ENCODE peak calls at places on chromosome 9, in eight cellular contexts. U, W, Z, A, F, P, T and N are unnamed samples. For H3K4me1, the result is how much of the 10 kb centered on the place peaks cover.

GRCh38 chr9:6802926-6803325 is 45.2 kb downstream of the KDM4C start:
- DNase-seq in P (no peak), F (no peak), W (no peak), U (no peak), Z (no peak), A (no peak), T (no peak), N (no peak)

GRCh38 chr9:38031594-38031993 is 37.4 kb downstream of the SHB start:
- DNase-seq in U (no peak), P (no peak), W (no peak), F (no peak), Z (no peak), A (no peak), T (no peak), N (no peak)

GRCh38 chr9:5917273-5917672 is 26.6 kb downstream of the MLANA start:
- DNase-seq in T (no peak), P (no peak), U (no peak), W (no peak), F (no peak), A (no peak), Z (no peak), N (no peak)

GRCh38 chr9:91746357-91746756 is 203.7 kb downstream of the ROR2 start:
- DNase-seq in P (no peak), W (no peak), Z (no peak), U (no peak), T (no peak), A (peak), F (no peak), N (no peak)

GRCh38 chr9:22452415-22453010 is 5.9 kb downstream of the DMRTA1 start:
- DNase-seq in W (no peak), U (peak), T (peak), A (no peak), Z (no peak), P (peak), F (no peak), N (peak)

GRCh38 chr9:124652994-124653393 is 118.1 kb downstream of the NR6A1 start:
- DNase-seq in Z (no peak), A (no peak), W (no peak), F (no peak), T (no peak), P (no peak), U (no peak), N (no peak)

GRCh38 chr9:69671904-69672827 is at the start of gene APBA1:
- DNase-seq in A (peak), W (peak), T (peak), Z (peak), U (peak), F (peak), P (peak), N (peak)

GRCh38 chr9:88433583-88434240 is 45.5 kb downstream of the SPIN1 start:
- DNase-seq in W (no peak), A (no peak), T (peak), Z (no peak), U (no peak), P (no peak), F (no peak), N (no peak)

GRCh38 chr9:93652604-93653592 is 76.5 kb downstream of the PHF2 start:
- DNase-seq in U (peak), W (no peak), P (peak), Z (no peak), F (peak), T (no peak), A (no peak), N (peak)

GRCh38 chr9:15697459-15697858 is 144.6 kb downstream of the CCDC171 start:
- DNase-seq in W (peak), A (no peak), Z (no peak), P (no peak), T (peak), F (no peak), U (no peak), N (no peak)

GRCh38 chr9:5869315-5870019 is 21.2 kb upstream of the MLANA start:
- DNase-seq in A (no peak), F (no peak), U (no peak), W (no peak), Z (no peak), P (no peak), T (no peak), N (no peak)

GRCh38 chr9:23492126-23493002 is 333.7 kb downstream of the ELAVL2 start:
- DNase-seq in W (peak), U (no peak), F (no peak), T (peak), A (no peak), Z (no peak), P (no peak), N (no peak)

GRCh38 chr9:134607971-134608370 is 33.6 kb upstream of the COL5A1 start:
- DNase-seq in Z (no peak), F (peak), W (peak), A (no peak), P (no peak), T (peak), U (no peak), N (no peak)

GRCh38 chr9:28134577-28134976 is 561.3 kb upstream of the C9orf72 start:
- DNase-seq in Z (no peak), A (no peak), T (no peak), W (no peak), U (no peak), F (no peak), P (no peak), N (no peak)

GRCh38 chr9:81498576-81498975 is 190.8 kb downstream of the TLE1 start:
- DNase-seq in U (no peak), T (no peak), A (no peak), Z (no peak), P (no peak), W (no peak), F (no peak), N (no peak)

GRCh38 chr9:89363921-89364663 is 45.8 kb downstream of the SECISBP2 start:
- DNase-seq in W (no peak), A (no peak), Z (no peak), F (peak), U (no peak), P (peak), T (no peak), N (peak)

GRCh38 chr9:93130861-93131481 is 3.1 kb downstream of the NINJ1 start:
- DNase-seq in A (peak), P (no peak), U (peak), Z (no peak), W (peak), T (no peak), F (peak), N (peak)

GRCh38 chr9:92094655-92095054 is 20.6 kb downstream of the SPTLC1 start:
- DNase-seq in Z (no peak), U (no peak), A (no peak), F (no peak), W (no peak), T (no peak), P (no peak), N (no peak)

GRCh38 chr9:69637801-69638200 is 34.4 kb downstream of the APBA1 start:
- DNase-seq in U (no peak), T (peak), Z (no peak), P (no peak), F (no peak), A (no peak), W (no peak), N (no peak)

GRCh38 chr9:130920762-130921482 is 18.1 kb downstream of the FIBCD1 start:
- DNase-seq in T (no peak), Z (no peak), W (no peak), P (no peak), F (no peak), A (no peak), U (no peak), N (no peak)

GRCh38 chr9:131310833-131311554 is 21.5 kb downstream of the PLPP7 start:
- DNase-seq in T (no peak), Z (peak), U (no peak), A (no peak), W (no peak), P (peak), F (no peak), N (no peak)

GRCh38 chr9:129422843-129423700 is 197.8 kb downstream of the C9orf50 start:
- DNase-seq in W (no peak), A (peak), Z (peak), F (no peak), P (no peak), T (peak), U (no peak), N (no peak)

GRCh38 chr9:99555792-99556191 is 265.9 kb upstream of the NR4A3 start:
- DNase-seq in P (no peak), Z (no peak), W (no peak), F (no peak), T (no peak), A (no peak), U (no peak), N (no peak)

GRCh38 chr9:79574716-79575242 is 3.0 kb downstream of the TLE4 start:
- DNase-seq in P (no peak), Z (no peak), F (no peak), T (no peak), W (no peak), A (no peak), U (no peak), N (no peak)

GRCh38 chr9:82488702-82489578 is 500.4 kb downstream of the SPATA31D1 start:
- DNase-seq in Z (peak), P (peak), A (no peak), W (no peak), T (peak), U (no peak), F (no peak), N (no peak)

GRCh38 chr9:124010665-124011321 is 775 bp upstream of the LHX2 start:
- DNase-seq in W (no peak), P (no peak), U (no peak), Z (no peak), F (no peak), A (no peak), T (peak), N (no peak)

GRCh38 chr9:121735792-121736130 is 84.3 kb downstream of the DAB2IP start:
- DNase-seq in P (no peak), Z (no peak), W (no peak), F (no peak), A (no peak), U (no peak), T (no peak), N (no peak)
- H3K4me3 ChIP-seq in P (peak), Z (peak), W (peak), F (peak), A (peak), U (peak), T (peak), N (peak)

DNA sequence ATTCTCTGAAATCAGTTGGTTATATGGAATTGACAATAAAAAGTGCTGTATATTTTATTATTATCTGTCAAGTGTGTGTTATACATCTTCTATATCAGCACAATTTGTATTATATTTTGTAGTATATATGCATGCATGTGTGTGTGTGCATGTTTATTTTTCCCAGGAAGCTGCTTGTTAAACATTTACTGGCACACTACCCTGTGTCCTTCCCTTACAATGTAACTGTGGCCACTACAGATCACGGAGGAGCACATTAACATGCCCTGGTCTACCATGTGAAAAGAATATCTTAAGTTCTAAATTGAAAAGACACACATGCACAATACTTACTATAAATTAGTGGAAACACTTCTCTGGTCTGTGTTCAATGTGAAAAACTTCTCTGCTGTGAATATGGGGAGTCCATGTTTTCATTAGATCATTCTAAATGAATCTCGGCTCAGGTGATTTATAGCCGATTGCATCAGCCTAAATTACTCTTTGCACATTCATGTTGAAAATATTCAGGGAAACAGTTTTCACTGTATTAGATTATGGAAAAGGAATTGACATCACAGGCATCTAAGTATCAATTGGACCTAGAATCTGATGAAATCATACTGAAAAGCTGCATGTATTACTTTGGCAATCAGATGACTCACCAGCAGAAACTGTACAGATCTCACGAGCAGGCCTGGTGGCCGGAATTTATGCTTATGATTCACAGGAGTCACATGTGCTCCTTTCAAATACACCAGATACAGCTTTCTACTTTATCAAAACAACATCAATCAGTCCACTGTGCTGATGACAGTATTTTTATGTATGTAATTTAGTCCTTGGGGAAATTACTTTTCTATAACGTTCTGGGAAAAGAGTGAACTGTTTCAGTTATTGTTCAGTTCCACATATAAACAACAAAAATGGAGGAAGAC is 39.4 kb downstream of the LURAP1L start:
- DNase-seq in F (peak), U (no peak), Z (peak), P (peak), W (peak), T (peak), A (peak), N (peak)
- TF ChIP-seq CTCF in F (peak), U (no peak), Z (no peak), P (peak), W (peak), T (peak), A (no peak), N (no peak)

GRCh38 chr9:133252301-133252776 is 22.7 kb downstream of the ABO start:
- DNase-seq in W (no peak), T (no peak), U (no peak), P (no peak), F (peak), Z (no peak), A (no peak), N (no peak)

GRCh38 chr9:133248722-133249295 is 26.2 kb downstream of the ABO start:
- DNase-seq in A (peak), W (no peak), F (no peak), U (no peak), P (no peak), T (no peak), Z (no peak), N (no peak)

GRCh38 chr9:133251773-133252172 is 23.2 kb downstream of the ABO start:
- DNase-seq in U (no peak), Z (no peak), W (no peak), F (no peak), A (peak), T (no peak), P (no peak), N (no peak)

GRCh38 chr9:133249337-133249736 is 25.7 kb downstream of the ABO start:
- DNase-seq in A (no peak), U (no peak), P (no peak), F (no peak), W (no peak), Z (no peak), T (no peak), N (no peak)

GRCh38 chr9:133250741-133251170 is 24.2 kb downstream of the ABO start:
- DNase-seq in T (no peak), P (no peak), A (no peak), W (no peak), F (no peak), U (no peak), Z (no peak), N (no peak)
- H3K4me1 ChIP-seq in T (under half), P (under half), A (under half), W (under half), F (under half), U (under half), Z (under half), N (under half)

GRCh38 chr9:137075275-137075775 is 2.0 kb upstream of the UAP1L1 start:
- DNase-seq in P (no peak), T (no peak), F (no peak), W (no peak), A (no peak), Z (no peak), U (no peak), N (no peak)

GRCh38 chr9:137077758-137078693 is 709 bp downstream of the UAP1L1 start:
- DNase-seq in A (no peak), T (peak), U (peak), W (no peak), F (no peak), P (no peak), Z (no peak), N (no peak)

GRCh38 chr9:137077010-137077747 is at the start of gene UAP1L1:
- DNase-seq in U (peak), W (peak), T (peak), Z (peak), P (peak), A (peak), F (peak), N (peak)

GRCh38 chr9:137074657-137075274 is 2.6 kb upstream of the UAP1L1 start:
- DNase-seq in P (no peak), A (no peak), W (no peak), U (no peak), F (no peak), Z (no peak), T (no peak), N (no peak)

DNA sequence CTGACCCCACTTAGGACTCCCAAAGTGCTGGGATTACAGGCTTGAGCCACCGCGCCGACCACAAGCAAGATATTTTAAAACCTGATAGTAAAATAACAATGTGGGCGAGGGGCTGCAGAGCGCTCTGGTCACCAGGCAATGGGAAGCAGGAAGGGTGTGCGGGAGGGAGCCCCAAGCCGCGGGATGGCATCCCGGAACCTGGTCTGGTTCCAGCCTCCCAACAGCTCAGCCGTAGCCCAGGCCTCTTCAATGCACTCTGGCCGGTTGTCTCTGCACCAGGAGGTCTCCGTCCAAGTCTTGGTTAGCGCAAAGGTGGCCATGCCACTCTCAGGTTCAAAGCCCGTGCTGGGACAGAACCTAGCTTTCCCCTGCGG is 694 bp upstream of the UAP1L1 start:
- DNase-seq in T (no peak), U (no peak), Z (no peak), A (no peak), F (no peak), W (no peak), P (no peak), N (no peak)
- H3K4me3 ChIP-seq in T (peak), U (peak), Z (peak), A (no peak), F (peak), W (peak), P (peak), N (peak)

GRCh38 chr9:114263853-114264510 is 58.9 kb upstream of the ORM1 start:
- DNase-seq in P (no peak), U (no peak), T (no peak), F (no peak), Z (no peak), A (peak), W (no peak), N (no peak)
- TF ChIP-seq CTCF in P (no peak), U (peak), T (peak), F (no peak), Z (peak), A (no peak), W (no peak), N (no peak)

GRCh38 chr9:128027705-128028104 is 39.4 kb downstream of the NAIF1 start:
- DNase-seq in W (no peak), P (no peak), T (no peak), A (no peak), F (no peak), U (no peak), Z (no peak), N (no peak)
- H3K4me1 ChIP-seq in W (under half), P (under half), T (under half), A (under half), F (under half), U (under half), Z (half or more), N (under half)

GRCh38 chr9:77014597-77015263 is 4.7 kb upstream of the FOXB2 start:
- DNase-seq in Z (no peak), F (no peak), U (no peak), A (no peak), P (no peak), W (no peak), T (no peak), N (no peak)

GRCh38 chr9:77017505-77017894 is 2.0 kb upstream of the FOXB2 start:
- DNase-seq in P (no peak), Z (no peak), W (no peak), F (no peak), A (no peak), T (no peak), U (no peak), N (no peak)

GRCh38 chr9:77015291-77016048 is 4.0 kb upstream of the FOXB2 start:
- DNase-seq in Z (no peak), F (no peak), U (no peak), A (no peak), P (no peak), W (no peak), T (no peak), N (no peak)

GRCh38 chr9:77016526-77017504 is 2.6 kb upstream of the FOXB2 start:
- DNase-seq in F (no peak), P (no peak), W (no peak), U (no peak), A (no peak), Z (no peak), T (no peak), N (no peak)

DNA sequence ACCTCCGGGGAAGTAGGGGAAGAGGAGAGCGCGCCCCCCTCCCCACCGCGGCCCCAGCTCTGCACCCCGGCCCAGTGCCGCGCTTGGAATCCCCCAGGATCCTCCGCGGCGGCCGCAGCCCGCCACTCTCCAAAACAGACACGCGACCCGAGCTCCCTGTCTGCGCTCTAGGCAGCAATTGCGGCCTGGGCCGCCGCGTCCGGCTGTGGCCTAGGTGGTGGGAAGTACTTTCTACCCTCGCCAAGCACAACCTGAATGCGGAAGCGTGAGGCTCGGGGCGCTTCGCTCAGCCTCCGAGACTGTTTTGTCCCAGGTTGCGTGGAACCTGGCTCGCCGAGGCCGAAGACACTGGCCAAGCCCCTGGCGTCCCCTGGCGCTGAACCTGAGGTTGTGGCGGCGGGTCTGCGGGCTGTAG is 3.3 kb upstream of the FOXB2 start:
- DNase-seq in T (no peak), U (no peak), F (no peak), P (no peak), Z (no peak), W (no peak), A (no peak), N (no peak)
- H3K4me3 ChIP-seq in T (peak), U (no peak), F (no peak), P (peak), Z (peak), W (no peak), A (no peak), N (no peak)

GRCh38 chr9:90420211-90420610 is 222.4 kb downstream of the DIRAS2 start:
- DNase-seq in W (no peak), Z (no peak), F (no peak), P (no peak), A (no peak), U (no peak), T (no peak), N (no peak)
- TF ChIP-seq CTCF in W (no peak), Z (no peak), F (no peak), P (no peak), A (no peak), U (no peak), T (no peak), N (no peak)

DNA sequence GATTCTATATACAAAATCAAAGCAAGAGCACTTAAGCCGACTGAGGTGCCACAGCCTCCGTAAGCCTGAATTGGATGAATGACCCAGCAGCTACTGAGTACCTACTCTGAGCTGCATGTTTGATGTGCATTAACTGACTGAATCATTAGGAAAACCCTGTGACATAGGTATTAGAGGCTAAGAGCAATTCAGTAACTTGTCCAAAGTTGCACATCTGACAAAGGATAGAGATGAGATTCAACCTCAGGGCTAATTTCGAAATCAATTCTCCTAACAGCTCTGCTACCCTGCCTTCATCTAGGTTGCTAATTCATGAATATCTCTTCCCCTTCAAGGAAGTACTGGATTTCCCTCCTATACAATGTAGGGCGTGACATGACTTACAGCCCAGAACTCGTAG is 89.1 kb upstream of the GLIS3 start:
- DNase-seq in T (no peak), A (no peak), U (no peak), F (no peak), W (no peak), Z (no peak), P (no peak), N (no peak)
- H3K4me1 ChIP-seq in T (under half), A (under half), U (under half), F (under half), W (under half), Z (under half), P (under half), N (under half)